ENCODE peak calls at places on chromosomes 16 and 17, in nine cellular contexts. W is A549; G is effector memory CD4-positive, alpha-beta T cell; P is ascending aorta; D is K562; E is Peyer's patch; H is psoas muscle; V is OCI-LY7; X is CD8-positive, alpha-beta T cell. O is an unnamed sample. For H3K9me3 and H3K4me1, the result is how much of the 10 kb centered on the place peaks cover.

GRCh38 chr17:1110844-1111598 is 68.8 kb downstream of the ABR start:
- DNase-seq in W (peak), G (no peak), P (peak), D (no peak), E (peak), H (peak), V (no peak), X (no peak), O (peak)

GRCh38 chr17:66695098-66695497 is 139.8 kb upstream of the CACNG5 start:
- DNase-seq in W (no peak), G (no peak), P (no peak), D (no peak), E (no peak), H (no peak), V (no peak), X (no peak), O (no peak)

GRCh38 chr16:78249832-78250231 is 150.4 kb downstream of the WWOX start:
- DNase-seq in W (no peak), G (no peak), P (no peak), D (no peak), E (no peak), H (no peak), V (no peak), X (no peak), O (no peak)

GRCh38 chr16:4787627-4788482 is at the start of gene SEPTIN12:
- DNase-seq in W (no peak), G (no peak), P (no peak), D (no peak), E (no peak), H (no peak), V (no peak), X (no peak), O (peak)

GRCh38 chr17:16243811-16244567 is 27.0 kb downstream of the PIGL start:
- DNase-seq in W (no peak), G (no peak), P (no peak), D (peak), E (peak), H (no peak), V (no peak), X (no peak), O (no peak)

GRCh38 chr16:83561876-83562275 is 245.9 kb upstream of the HSBP1 start:
- DNase-seq in W (no peak), G (no peak), P (no peak), D (peak), E (no peak), H (no peak), V (no peak), X (no peak), O (no peak)

GRCh38 chr16:88809068-88809675 is 2.6 kb downstream of the APRT start:
- DNase-seq in W (peak), G (no peak), P (no peak), D (no peak), E (no peak), H (no peak), V (no peak), X (no peak), O (peak)

GRCh38 chr17:44781553-44782348 is 23.0 kb downstream of the ADAM11 start:
- DNase-seq in W (no peak), G (no peak), P (no peak), D (no peak), E (peak), H (no peak), V (no peak), X (no peak), O (no peak)

GRCh38 chr17:41494524-41494923 is 4.8 kb upstream of the KRT36 start:
- DNase-seq in W (no peak), G (no peak), P (no peak), D (no peak), E (no peak), H (no peak), V (no peak), X (no peak), O (no peak)

GRCh38 chr16:19753815-19754643 is 36.0 kb downstream of the IQCK start:
- DNase-seq in W (peak), G (no peak), P (peak), D (no peak), E (no peak), H (no peak), V (no peak), X (no peak), O (no peak)

GRCh38 chr17:21522755-21523154 is 146.6 kb downstream of the KCNJ12 start:
- DNase-seq in W (no peak), G (no peak), P (no peak), D (no peak), E (no peak), H (no peak), V (no peak), X (no peak), O (no peak)

GRCh38 chr17:63967953-63968352 is 4.8 kb downstream of the SCN4A start:
- DNase-seq in W (no peak), G (no peak), P (no peak), D (peak), E (no peak), H (no peak), V (no peak), X (no peak), O (no peak)

GRCh38 chr17:4483012-4483840 is 15.5 kb upstream of the SPNS2 start:
- DNase-seq in W (peak), G (no peak), P (no peak), D (no peak), E (peak), H (no peak), V (no peak), X (no peak), O (peak)

DNA sequence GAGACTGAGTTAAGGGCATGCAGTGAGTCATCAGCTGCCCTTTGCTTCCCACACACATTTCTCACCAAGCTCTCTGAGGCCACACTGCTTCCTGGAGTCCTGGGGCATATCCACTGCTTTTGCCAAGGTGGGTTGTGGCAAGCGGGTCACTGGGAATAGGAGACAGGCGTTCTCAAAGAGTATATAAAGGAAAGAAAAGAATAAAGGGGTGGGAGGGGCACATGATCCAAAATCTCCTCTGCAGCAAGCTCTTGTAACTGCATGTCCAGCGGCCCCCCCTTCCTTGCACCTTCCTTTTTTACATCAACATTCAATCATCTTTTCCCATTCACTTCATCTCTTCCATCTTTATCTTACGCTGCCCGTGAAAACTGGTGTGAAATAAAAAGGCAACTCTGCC is 259.1 kb upstream of the RPL38 start:
- DNase-seq in W (no peak), G (no peak), P (no peak), D (no peak), E (no peak), H (no peak), V (no peak), X (no peak), O (no peak)
- H3K9me3 ChIP-seq in W (under half), G (under half), P (under half), D (under half), E (under half), H (under half), V (under half), X (under half), O (under half)

DNA sequence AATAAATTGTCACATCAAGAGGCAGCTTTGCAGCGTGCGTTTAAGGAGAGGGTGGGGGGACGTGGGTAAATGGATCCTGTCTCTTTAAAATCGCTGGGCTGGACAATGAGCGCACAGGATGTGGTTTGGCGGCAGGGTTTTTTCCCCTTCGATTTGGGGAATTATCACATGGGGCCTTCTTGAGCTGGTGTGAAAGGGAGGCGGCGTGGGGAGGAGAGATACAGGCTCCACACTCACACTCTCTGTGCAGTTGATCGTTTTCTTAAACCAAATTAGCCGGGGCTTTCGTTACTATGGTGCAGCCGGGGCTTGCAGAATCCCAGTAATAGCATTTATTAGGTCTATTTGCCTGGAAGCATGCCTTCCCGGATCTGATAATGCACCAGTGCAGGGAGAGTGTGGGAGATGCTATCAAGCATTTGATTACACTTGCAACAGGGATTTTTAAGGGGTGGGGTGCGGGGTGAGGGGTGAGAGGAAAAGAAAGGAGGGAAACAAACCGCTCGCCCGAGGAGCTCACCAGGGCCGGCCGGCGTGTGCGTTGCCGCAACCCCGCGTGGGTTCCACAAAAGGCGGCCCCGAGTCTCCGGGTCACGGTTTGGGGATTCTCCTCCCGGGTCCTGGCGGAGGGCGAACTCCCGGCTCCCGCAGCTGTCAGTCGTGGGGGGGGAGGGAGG is 58.9 kb upstream of the GSE1 start:
- DNase-seq in W (peak), G (peak), P (peak), D (peak), E (no peak), H (peak), V (peak), X (peak), O (peak)
- H3K4me1 ChIP-seq in W (under half), G (under half), P (under half), D (under half), E (under half), H (under half), V (under half), X (under half), O (under half)

GRCh38 chr17:2456475-2456874 is 55.2 kb downstream of the METTL16 start:
- DNase-seq in W (no peak), G (no peak), P (no peak), D (no peak), E (no peak), H (no peak), V (no peak), X (no peak), O (no peak)

GRCh38 chr17:2455956-2456355 is 55.1 kb upstream of the MNT start:
- DNase-seq in W (no peak), G (no peak), P (no peak), D (no peak), E (no peak), H (no peak), V (no peak), X (no peak), O (no peak)

GRCh38 chr17:2453865-2454264 is 53.0 kb upstream of the MNT start:
- DNase-seq in W (no peak), G (no peak), P (no peak), D (no peak), E (no peak), H (no peak), V (no peak), X (no peak), O (no peak)

GRCh38 chr17:2450016-2450650 is 49.3 kb upstream of the MNT start:
- DNase-seq in W (no peak), G (no peak), P (no peak), D (no peak), E (no peak), H (no peak), V (no peak), X (no peak), O (no peak)

GRCh38 chr17:2453325-2453724 is 52.5 kb upstream of the MNT start:
- DNase-seq in W (no peak), G (no peak), P (no peak), D (no peak), E (no peak), H (no peak), V (no peak), X (no peak), O (no peak)
- H3K27ac ChIP-seq in W (no peak), G (no peak), P (no peak), D (no peak), E (no peak), H (no peak), V (no peak), X (no peak), O (no peak)

DNA sequence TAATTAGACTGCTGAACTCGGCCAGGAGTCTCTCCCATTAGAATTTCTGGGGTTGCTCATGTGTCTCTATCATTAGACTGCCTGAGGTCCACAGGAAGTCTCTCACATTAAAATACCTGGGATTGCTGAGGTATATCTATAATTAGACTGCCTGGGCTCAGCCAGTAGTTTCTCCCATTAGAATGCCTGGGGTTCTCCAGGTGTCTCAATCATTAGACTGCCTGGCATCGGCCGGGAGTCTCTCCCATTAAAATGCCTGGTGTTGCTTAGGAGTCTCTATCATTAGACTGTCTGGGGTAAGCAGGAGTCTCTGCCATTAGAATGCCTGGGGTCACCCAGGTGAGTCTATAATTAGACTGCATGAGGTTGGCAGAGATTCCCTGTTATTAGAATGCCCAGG is 2233.4 kb downstream of the TP53TG3F start:
- DNase-seq in W (no peak), G (no peak), P (no peak), D (no peak), E (no peak), H (no peak), V (no peak), X (no peak), O (no peak)
- H3K9me3 ChIP-seq in W (under half), G (under half), P (under half), D (under half), E (under half), H (under half), V (under half), X (under half), O (under half)

GRCh38 chr17:57953219-57953618 is 2.0 kb downstream of the CUEDC1 start:
- DNase-seq in W (no peak), G (no peak), P (no peak), D (no peak), E (no peak), H (no peak), V (no peak), X (no peak), O (no peak)
- H3K4me1 ChIP-seq in W (half or more), G (under half), P (under half), D (under half), E (under half), H (half or more), V (under half), X (under half), O (under half)

GRCh38 chr17:6831662-6832263 is at the start of gene TEKT1:
- DNase-seq in W (peak), G (peak), P (peak), D (peak), E (peak), H (peak), V (no peak), X (peak), O (peak)
- H3K27ac ChIP-seq in W (peak), G (no peak), P (no peak), D (no peak), E (no peak), H (no peak), V (no peak), X (peak), O (no peak)

GRCh38 chr16:87535855-87536794 is 43.3 kb upstream of the ZCCHC14 start:
- DNase-seq in W (no peak), G (no peak), P (no peak), D (no peak), E (no peak), H (no peak), V (no peak), X (no peak), O (no peak)
- H3K9me3 ChIP-seq in W (half or more), G (under half), P (under half), D (under half), E (under half), H (under half), V (under half), X (under half), O (under half)

GRCh38 chr16:46971271-46971670 is 2.2 kb downstream of the DNAJA2 start:
- DNase-seq in W (no peak), G (no peak), P (no peak), D (no peak), E (no peak), H (no peak), V (no peak), X (no peak), O (no peak)

GRCh38 chr16:46973457-46974324 is at the start of gene DNAJA2:
- DNase-seq in W (peak), G (peak), P (peak), D (peak), E (peak), H (peak), V (peak), X (peak), O (peak)

GRCh38 chr16:46974352-46974751 is 878 bp upstream of the DNAJA2 start:
- DNase-seq in W (peak), G (no peak), P (no peak), D (peak), E (no peak), H (no peak), V (peak), X (no peak), O (no peak)

GRCh38 chr16:46972971-46973456 is 460 bp downstream of the DNAJA2 start:
- DNase-seq in W (no peak), G (peak), P (peak), D (peak), E (peak), H (peak), V (peak), X (peak), O (peak)

DNA sequence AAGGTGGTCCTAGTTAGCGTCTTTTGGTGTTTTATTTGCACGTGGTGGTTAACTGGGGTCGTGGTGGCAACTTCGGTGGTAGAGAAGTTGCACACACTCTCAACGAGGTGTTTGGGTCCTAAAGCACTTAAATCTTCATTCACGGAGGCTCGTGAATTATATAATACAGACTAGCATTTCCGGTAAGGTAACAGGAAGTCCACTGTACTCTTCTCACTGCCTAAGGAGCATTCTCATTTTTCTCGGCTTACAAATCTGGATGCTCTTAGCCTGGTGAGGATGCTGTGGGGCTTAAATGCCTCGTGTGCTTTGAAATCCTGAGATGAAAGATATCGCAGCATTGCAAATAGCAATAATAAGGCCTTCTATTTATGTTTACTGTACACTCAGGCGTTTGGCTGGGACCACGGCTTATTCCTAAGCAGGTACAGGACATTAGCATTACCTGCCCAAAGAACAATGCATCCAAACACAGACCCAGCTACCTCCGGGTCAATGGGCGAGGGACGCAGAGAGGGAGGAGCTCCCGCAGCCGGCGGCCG is 974 bp downstream of the DNAJA2 start:
- DNase-seq in W (peak), G (no peak), P (no peak), D (no peak), E (no peak), H (no peak), V (peak), X (no peak), O (no peak)
- H3K4me1 ChIP-seq in W (under half), G (under half), P (under half), D (under half), E (under half), H (under half), V (under half), X (under half), O (under half)